ENCODE peak calls at places on chromosomes 3 and 15, in four cellular contexts. N is body of pancreas, R is mesenchymal stem cell, V is A549. H is an unnamed sample. For H3K4me1 and H3K9me3, the result is how much of the 10 kb centered on the place peaks cover.

GRCh38 chr3:188900421-188900941 is 271.3 kb upstream of the TPRG1 start:
- DNase-seq in N (no peak), R (peak), V (peak), H (no peak)

GRCh38 chr3:132867956-132868355 is 145.7 kb upstream of the NPHP3 start:
- DNase-seq in N (no peak), R (peak), V (no peak), H (no peak)

GRCh38 chr3:100420885-100421284 is 19.5 kb downstream of the LNP1 start:
- DNase-seq in N (no peak), R (no peak), V (no peak), H (no peak)

GRCh38 chr3:114144909-114145688 is 33.8 kb downstream of the DRD3 start:
- DNase-seq in N (peak), R (peak), V (no peak), H (peak)

GRCh38 chr3:121660356-121661171 is at the start of gene HCLS1:
- DNase-seq in N (peak), R (no peak), V (no peak), H (no peak)

GRCh38 chr3:151581046-151581445 is 120.2 kb upstream of the IGSF10 start:
- DNase-seq in N (no peak), R (no peak), V (no peak), H (no peak)

GRCh38 chr3:43506644-43507043 is 115.2 kb downstream of the ANO10 start:
- DNase-seq in N (no peak), R (no peak), V (no peak), H (no peak)

GRCh38 chr3:179949428-179949827 is 87.3 kb downstream of the PEX5L start:
- DNase-seq in N (no peak), R (no peak), V (no peak), H (no peak)

GRCh38 chr15:87648278-87648677 is 608.3 kb downstream of the NTRK3 start:
- DNase-seq in N (no peak), R (no peak), V (no peak), H (no peak)

GRCh38 chr15:60557157-60557556 is 78.2 kb upstream of the ICE2 start:
- DNase-seq in N (no peak), R (no peak), V (no peak), H (no peak)

GRCh38 chr3:169619793-169620192 is 43.7 kb downstream of the MECOM start:
- DNase-seq in N (no peak), R (no peak), V (no peak), H (no peak)

GRCh38 chr3:10745392-10745791 is 70.6 kb upstream of the SLC6A11 start:
- DNase-seq in N (no peak), R (no peak), V (no peak), H (no peak)

GRCh38 chr3:161371441-161372320 is at the start of gene SPTSSB:
- DNase-seq in N (peak), R (peak), V (peak), H (peak)

GRCh38 chr3:185365281-185366211 is 2.6 kb downstream of the MAP3K13 start:
- DNase-seq in N (peak), R (no peak), V (no peak), H (no peak)

GRCh38 chr15:34701536-34701935 is 53.3 kb downstream of the GJD2 start:
- DNase-seq in N (no peak), R (no peak), V (no peak), H (peak)

GRCh38 chr15:95347846-95348245 is 982.7 kb upstream of the NR2F2 start:
- DNase-seq in N (no peak), R (no peak), V (no peak), H (no peak)

GRCh38 chr3:116316781-116317180 is 128.5 kb downstream of the LSAMP start:
- DNase-seq in N (no peak), R (no peak), V (no peak), H (no peak)

GRCh38 chr15:55627730-55628368 is 39.7 kb upstream of the PYGO1 start:
- DNase-seq in N (no peak), R (peak), V (peak), H (peak)

GRCh38 chr3:153242900-153243299 is 80.9 kb downstream of the RAP2B start:
- DNase-seq in N (no peak), R (no peak), V (no peak), H (no peak)

GRCh38 chr3:184223946-184224345 is 5.4 kb upstream of the VWA5B2 start:
- DNase-seq in N (no peak), R (no peak), V (no peak), H (no peak)

GRCh38 chr3:194483850-194484249 is 3.0 kb downstream of the ATP13A3 start:
- DNase-seq in N (no peak), R (no peak), V (no peak), H (no peak)
- H3K4me1 ChIP-seq in N (half or more), R (under half), V (half or more), H (under half)

GRCh38 chr15:22237891-22238275 is 157.6 kb downstream of the OR4M2 start:
- DNase-seq in N (no peak), R (no peak), V (no peak), H (no peak)
- H3K9me3 ChIP-seq in N (under half), R (under half), V (under half), H (under half)

GRCh38 chr3:120432105-120432860 is 18.5 kb downstream of the FSTL1 start:
- DNase-seq in N (no peak), R (peak), V (no peak), H (peak)
- H3K4me1 ChIP-seq in N (under half), R (under half), V (under half), H (under half)

GRCh38 chr3:17052348-17052747 is 167.6 kb downstream of the PLCL2 start:
- DNase-seq in N (no peak), R (no peak), V (no peak), H (no peak)

GRCh38 chr3:17055374-17056276 is 170.9 kb downstream of the PLCL2 start:
- DNase-seq in N (no peak), R (no peak), V (no peak), H (no peak)

GRCh38 chr3:17057316-17057715 is 172.6 kb downstream of the PLCL2 start:
- DNase-seq in N (no peak), R (no peak), V (no peak), H (no peak)

GRCh38 chr3:17054944-17055343 is 170.2 kb downstream of the PLCL2 start:
- DNase-seq in N (no peak), R (no peak), V (no peak), H (no peak)

DNA sequence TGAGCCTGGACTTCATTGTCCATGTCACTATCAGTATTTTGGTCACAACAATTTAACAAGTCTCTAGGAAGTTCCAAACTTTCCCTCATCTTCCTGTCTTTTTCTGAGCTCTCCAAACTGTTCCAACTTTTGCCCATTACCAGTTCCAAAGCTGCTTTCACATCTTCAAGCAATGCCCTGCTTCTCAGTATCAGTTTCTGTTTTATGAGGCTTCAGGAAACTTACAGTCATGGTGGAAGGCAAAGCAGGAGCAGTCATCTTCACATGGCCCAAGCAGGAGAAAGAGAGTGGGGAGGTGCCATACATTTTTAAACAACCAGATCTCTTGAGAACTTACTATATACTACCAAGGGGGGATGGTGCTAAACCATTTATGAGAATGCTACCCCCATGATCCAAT is 169.5 kb downstream of the PLCL2 start:
- DNase-seq in N (no peak), R (no peak), V (no peak), H (no peak)
- H3K9me3 ChIP-seq in N (under half), R (under half), V (under half), H (under half)

GRCh38 chr3:45992820-45993219 is 2.8 kb downstream of the FYCO1 start:
- DNase-seq in N (no peak), R (peak), V (no peak), H (no peak)

GRCh38 chr3:45992133-45992729 is 3.4 kb downstream of the FYCO1 start:
- DNase-seq in N (no peak), R (no peak), V (no peak), H (no peak)

GRCh38 chr3:45993421-45994027 is 2.1 kb downstream of the FYCO1 start:
- DNase-seq in N (no peak), R (no peak), V (no peak), H (no peak)

GRCh38 chr3:45988804-45989203 is 6.8 kb downstream of the FYCO1 start:
- DNase-seq in N (no peak), R (peak), V (no peak), H (no peak)

GRCh38 chr3:45991341-45991740 is 4.3 kb downstream of the FYCO1 start:
- DNase-seq in N (no peak), R (no peak), V (no peak), H (no peak)
- H3K4me1 ChIP-seq in N (half or more), R (under half), V (under half), H (under half)

DNA sequence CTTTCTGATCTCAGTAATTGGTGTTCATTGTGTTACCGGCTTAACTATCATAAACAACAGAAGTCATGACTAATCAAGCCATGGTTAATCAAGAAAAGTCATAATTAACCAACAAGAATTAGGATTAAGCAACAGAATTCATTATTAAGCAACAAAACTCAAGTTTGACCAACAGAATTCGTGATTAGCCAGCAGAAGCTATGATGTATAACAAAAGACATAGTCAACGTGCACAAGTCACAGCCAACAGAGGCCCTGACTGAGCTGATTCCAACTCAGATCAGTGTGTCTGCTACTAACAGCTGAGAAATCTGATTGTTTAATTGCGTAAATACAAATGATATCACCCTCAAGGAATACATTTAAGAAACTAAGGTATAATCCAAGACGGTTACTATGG is 67.7 kb downstream of the RARB start:
- DNase-seq in N (no peak), R (no peak), V (no peak), H (no peak)
- H3K9me3 ChIP-seq in N (under half), R (half or more), V (half or more), H (under half)

GRCh38 chr3:41853495-41853894 is 108.4 kb downstream of the ULK4 start:
- DNase-seq in N (no peak), R (no peak), V (no peak), H (no peak)

GRCh38 chr3:41848745-41849574 is 112.9 kb downstream of the ULK4 start:
- DNase-seq in N (no peak), R (peak), V (no peak), H (no peak)

GRCh38 chr3:41846850-41847249 is 115.1 kb downstream of the ULK4 start:
- DNase-seq in N (no peak), R (no peak), V (no peak), H (no peak)

DNA sequence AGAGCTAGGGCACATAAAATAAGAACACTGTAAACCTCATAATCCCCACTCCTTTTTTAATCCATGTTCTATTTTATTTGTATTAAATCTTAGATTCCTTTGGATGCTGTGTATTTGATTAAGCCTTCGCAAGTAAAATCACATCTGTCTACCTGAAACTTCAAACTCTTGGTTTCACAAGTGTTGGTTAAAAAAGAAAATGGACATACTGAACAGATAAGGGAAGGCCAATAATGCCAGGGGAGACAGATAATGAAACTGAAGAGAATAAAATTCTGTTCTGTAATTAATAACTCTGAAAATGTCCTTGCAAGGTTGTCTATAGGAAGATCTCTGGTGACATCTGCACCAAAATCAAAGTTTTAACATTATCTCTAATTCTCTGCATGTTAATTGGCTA is 114.2 kb downstream of the ULK4 start:
- DNase-seq in N (no peak), R (no peak), V (no peak), H (no peak)
- H3K4me1 ChIP-seq in N (under half), R (under half), V (under half), H (under half)